ENCODE peak calls at places on chromosome 16, in four cellular contexts. One of them, this sample, is unnamed.

GRCh38 chr16:18792836-18793433 is 2.8 kb upstream of the RPS15A start:
- DNase-seq in A549: no peak
- DNase-seq in mucosa of gallbladder: no peak
- DNase-seq in activated CD4-positive, alpha-beta memory T cell treated with anti-CD3 and anti-CD28 coated beads, Interleukin-2, amount 10 ng/mL, durations not matched to agents 7 days and 5 days: no peak
- DNase-seq in this sample: no peak

GRCh38 chr16:5030251-5030870 is 3.4 kb downstream of the NAGPA start:
- DNase-seq in mucosa of gallbladder: no peak
- DNase-seq in A549: no peak
- DNase-seq in activated CD4-positive, alpha-beta memory T cell treated with anti-CD3 and anti-CD28 coated beads, Interleukin-2, amount 10 ng/mL, durations not matched to agents 7 days and 5 days: no peak
- DNase-seq in this sample: no peak

GRCh38 chr16:14585287-14585686 is 44.8 kb downstream of the PARN start:
- DNase-seq in mucosa of gallbladder: no peak
- DNase-seq in activated CD4-positive, alpha-beta memory T cell treated with anti-CD3 and anti-CD28 coated beads, Interleukin-2, amount 10 ng/mL, durations not matched to agents 7 days and 5 days: no peak
- DNase-seq in A549: no peak
- DNase-seq in this sample: no peak

GRCh38 chr16:3999479-3999868 is 116.8 kb downstream of the ADCY9 start:
- DNase-seq in mucosa of gallbladder: no peak
- DNase-seq in activated CD4-positive, alpha-beta memory T cell treated with anti-CD3 and anti-CD28 coated beads, Interleukin-2, amount 10 ng/mL, durations not matched to agents 7 days and 5 days: no peak
- DNase-seq in A549: no peak
- DNase-seq in this sample: no peak

GRCh38 chr16:4682616-4683254 is 10.6 kb upstream of the NUDT16L1 start:
- DNase-seq in activated CD4-positive, alpha-beta memory T cell treated with anti-CD3 and anti-CD28 coated beads, Interleukin-2, amount 10 ng/mL, durations not matched to agents 7 days and 5 days: peak; percentile 41
- DNase-seq in A549: no peak
- DNase-seq in mucosa of gallbladder: no peak
- DNase-seq in this sample: no peak

GRCh38 chr16:4179020-4179419 is 62.8 kb upstream of the ADCY9 start:
- DNase-seq in mucosa of gallbladder: no peak
- DNase-seq in activated CD4-positive, alpha-beta memory T cell treated with anti-CD3 and anti-CD28 coated beads, Interleukin-2, amount 10 ng/mL, durations not matched to agents 7 days and 5 days: no peak
- DNase-seq in A549: no peak
- DNase-seq in this sample: peak; percentile 47

GRCh38 chr16:88378401-88378800 is 4.4 kb upstream of the ZNF469 start:
- DNase-seq in mucosa of gallbladder: no peak
- DNase-seq in activated CD4-positive, alpha-beta memory T cell treated with anti-CD3 and anti-CD28 coated beads, Interleukin-2, amount 10 ng/mL, durations not matched to agents 7 days and 5 days: no peak
- DNase-seq in A549: no peak
- DNase-seq in this sample: no peak

GRCh38 chr16:48971571-48972071 is 310.0 kb downstream of the CBLN1 start:
- DNase-seq in mucosa of gallbladder: no peak
- DNase-seq in A549: no peak
- DNase-seq in activated CD4-positive, alpha-beta memory T cell treated with anti-CD3 and anti-CD28 coated beads, Interleukin-2, amount 10 ng/mL, durations not matched to agents 7 days and 5 days: no peak
- DNase-seq in this sample: no peak

GRCh38 chr16:970379-970765 is 412 bp downstream of the LMF1 start:
- DNase-seq in activated CD4-positive, alpha-beta memory T cell treated with anti-CD3 and anti-CD28 coated beads, Interleukin-2, amount 10 ng/mL, durations not matched to agents 7 days and 5 days: no peak
- DNase-seq in A549: peak; percentile 19
- DNase-seq in mucosa of gallbladder: no peak
- DNase-seq in this sample: no peak

GRCh38 chr16:46612121-46612520 is 9.1 kb downstream of the SHCBP1 start:
- DNase-seq in mucosa of gallbladder: no peak
- DNase-seq in A549: no peak
- DNase-seq in activated CD4-positive, alpha-beta memory T cell treated with anti-CD3 and anti-CD28 coated beads, Interleukin-2, amount 10 ng/mL, durations not matched to agents 7 days and 5 days: no peak
- DNase-seq in this sample: no peak

GRCh38 chr16:73020409-73020884 is 27.5 kb downstream of the ZFHX3 start:
- DNase-seq in activated CD4-positive, alpha-beta memory T cell treated with anti-CD3 and anti-CD28 coated beads, Interleukin-2, amount 10 ng/mL, durations not matched to agents 7 days and 5 days: no peak
- DNase-seq in mucosa of gallbladder: peak; percentile 67
- DNase-seq in A549: peak; percentile 84
- DNase-seq in this sample: peak; percentile 87

GRCh38 chr16:88376835-88377726 is 5.7 kb upstream of the ZNF469 start:
- DNase-seq in activated CD4-positive, alpha-beta memory T cell treated with anti-CD3 and anti-CD28 coated beads, Interleukin-2, amount 10 ng/mL, durations not matched to agents 7 days and 5 days: no peak
- DNase-seq in A549: no peak
- DNase-seq in mucosa of gallbladder: no peak
- DNase-seq in this sample: no peak

GRCh38 chr16:66367968-66368891 is 1.7 kb downstream of the CDH5 start:
- DNase-seq in A549: no peak
- DNase-seq in mucosa of gallbladder: no peak
- DNase-seq in activated CD4-positive, alpha-beta memory T cell treated with anti-CD3 and anti-CD28 coated beads, Interleukin-2, amount 10 ng/mL, durations not matched to agents 7 days and 5 days: no peak
- DNase-seq in this sample: no peak

GRCh38 chr16:89847930-89848297 is 19.6 kb downstream of the SPIRE2 start:
- DNase-seq in mucosa of gallbladder: no peak
- DNase-seq in activated CD4-positive, alpha-beta memory T cell treated with anti-CD3 and anti-CD28 coated beads, Interleukin-2, amount 10 ng/mL, durations not matched to agents 7 days and 5 days: no peak
- DNase-seq in A549: no peak
- DNase-seq in this sample: no peak

GRCh38 chr16:28494141-28494851 is at the start of gene APOBR:
- DNase-seq in mucosa of gallbladder: peak; percentile 65
- DNase-seq in activated CD4-positive, alpha-beta memory T cell treated with anti-CD3 and anti-CD28 coated beads, Interleukin-2, amount 10 ng/mL, durations not matched to agents 7 days and 5 days: peak; percentile 92
- DNase-seq in A549: no peak
- DNase-seq in this sample: no peak

GRCh38 chr16:57620316-57621231 is 7.9 kb upstream of the ADGRG1 start:
- DNase-seq in mucosa of gallbladder: no peak
- DNase-seq in A549: no peak
- DNase-seq in activated CD4-positive, alpha-beta memory T cell treated with anti-CD3 and anti-CD28 coated beads, Interleukin-2, amount 10 ng/mL, durations not matched to agents 7 days and 5 days: no peak
- DNase-seq in this sample: peak; percentile 85

GRCh38 chr16:29678691-29679267 is at the start of gene QPRT:
- DNase-seq in A549: no peak
- DNase-seq in activated CD4-positive, alpha-beta memory T cell treated with anti-CD3 and anti-CD28 coated beads, Interleukin-2, amount 10 ng/mL, durations not matched to agents 7 days and 5 days: no peak
- DNase-seq in mucosa of gallbladder: no peak
- DNase-seq in this sample: no peak

GRCh38 chr16:59698341-59698979 is 964.3 kb upstream of the GOT2 start:
- DNase-seq in A549: no peak
- DNase-seq in activated CD4-positive, alpha-beta memory T cell treated with anti-CD3 and anti-CD28 coated beads, Interleukin-2, amount 10 ng/mL, durations not matched to agents 7 days and 5 days: no peak
- DNase-seq in mucosa of gallbladder: no peak
- DNase-seq in this sample: no peak

GRCh38 chr16:89721644-89722391 is 481 bp downstream of the ZNF276 start:
- DNase-seq in mucosa of gallbladder: peak; percentile 54
- DNase-seq in activated CD4-positive, alpha-beta memory T cell treated with anti-CD3 and anti-CD28 coated beads, Interleukin-2, amount 10 ng/mL, durations not matched to agents 7 days and 5 days: peak; percentile 92
- DNase-seq in A549: peak; percentile 42
- DNase-seq in this sample: peak; percentile 66

GRCh38 chr16:57531635-57532220 is 4.6 kb downstream of the CCDC102A start:
- DNase-seq in A549: no peak
- DNase-seq in mucosa of gallbladder: no peak
- DNase-seq in activated CD4-positive, alpha-beta memory T cell treated with anti-CD3 and anti-CD28 coated beads, Interleukin-2, amount 10 ng/mL, durations not matched to agents 7 days and 5 days: no peak
- DNase-seq in this sample: no peak

GRCh38 chr16:88558457-88559442 is 11.5 kb upstream of the ZC3H18 start:
- DNase-seq in A549: peak; percentile 69
- DNase-seq in mucosa of gallbladder: peak; percentile 80
- DNase-seq in activated CD4-positive, alpha-beta memory T cell treated with anti-CD3 and anti-CD28 coated beads, Interleukin-2, amount 10 ng/mL, durations not matched to agents 7 days and 5 days: no peak
- DNase-seq in this sample: peak; percentile 81

GRCh38 chr16:68400924-68401460 is 47.3 kb downstream of the SMPD3 start:
- DNase-seq in activated CD4-positive, alpha-beta memory T cell treated with anti-CD3 and anti-CD28 coated beads, Interleukin-2, amount 10 ng/mL, durations not matched to agents 7 days and 5 days: no peak
- DNase-seq in A549: no peak
- DNase-seq in mucosa of gallbladder: no peak
- DNase-seq in this sample: no peak

GRCh38 chr16:70298988-70299938 is at the start of gene DDX19B:
- DNase-seq in A549: peak; percentile 79
- DNase-seq in mucosa of gallbladder: peak; percentile 80
- DNase-seq in activated CD4-positive, alpha-beta memory T cell treated with anti-CD3 and anti-CD28 coated beads, Interleukin-2, amount 10 ng/mL, durations not matched to agents 7 days and 5 days: peak; percentile 75
- DNase-seq in this sample: peak; percentile 86

GRCh38 chr16:69520800-69521602 is 44.8 kb upstream of the NFAT5 start:
- DNase-seq in activated CD4-positive, alpha-beta memory T cell treated with anti-CD3 and anti-CD28 coated beads, Interleukin-2, amount 10 ng/mL, durations not matched to agents 7 days and 5 days: peak; percentile 46
- DNase-seq in mucosa of gallbladder: no peak
- DNase-seq in A549: no peak
- DNase-seq in this sample: no peak

GRCh38 chr16:81554993-81555392 is 110.4 kb downstream of the CMIP start:
- DNase-seq in activated CD4-positive, alpha-beta memory T cell treated with anti-CD3 and anti-CD28 coated beads, Interleukin-2, amount 10 ng/mL, durations not matched to agents 7 days and 5 days: no peak
- DNase-seq in mucosa of gallbladder: no peak
- DNase-seq in A549: no peak
- DNase-seq in this sample: no peak

GRCh38 chr16:55543470-55543869 is 23.0 kb upstream of the CAPNS2 start:
- DNase-seq in activated CD4-positive, alpha-beta memory T cell treated with anti-CD3 and anti-CD28 coated beads, Interleukin-2, amount 10 ng/mL, durations not matched to agents 7 days and 5 days: no peak
- DNase-seq in mucosa of gallbladder: no peak
- DNase-seq in A549: no peak
- DNase-seq in this sample: no peak

GRCh38 chr16:72927199-72928088 is 120.5 kb downstream of the ZFHX3 start:
- DNase-seq in A549: peak; percentile 25
- DNase-seq in mucosa of gallbladder: no peak
- DNase-seq in activated CD4-positive, alpha-beta memory T cell treated with anti-CD3 and anti-CD28 coated beads, Interleukin-2, amount 10 ng/mL, durations not matched to agents 7 days and 5 days: no peak
- DNase-seq in this sample: peak; percentile 83

GRCh38 chr16:81745704-81746558 is 33.2 kb upstream of the PLCG2 start:
- DNase-seq in activated CD4-positive, alpha-beta memory T cell treated with anti-CD3 and anti-CD28 coated beads, Interleukin-2, amount 10 ng/mL, durations not matched to agents 7 days and 5 days: peak; percentile 81
- DNase-seq in A549: peak; percentile 78
- DNase-seq in mucosa of gallbladder: peak; percentile 77
- DNase-seq in this sample: peak; percentile 79

GRCh38 chr16:73771676-73772075 is 524.9 kb upstream of the PSMD7 start:
- DNase-seq in mucosa of gallbladder: no peak
- DNase-seq in A549: no peak
- DNase-seq in activated CD4-positive, alpha-beta memory T cell treated with anti-CD3 and anti-CD28 coated beads, Interleukin-2, amount 10 ng/mL, durations not matched to agents 7 days and 5 days: no peak
- DNase-seq in this sample: no peak

GRCh38 chr16:88927661-88928060 is 49.3 kb downstream of the CBFA2T3 start:
- DNase-seq in A549: no peak
- DNase-seq in mucosa of gallbladder: no peak
- DNase-seq in activated CD4-positive, alpha-beta memory T cell treated with anti-CD3 and anti-CD28 coated beads, Interleukin-2, amount 10 ng/mL, durations not matched to agents 7 days and 5 days: no peak
- DNase-seq in this sample: no peak

GRCh38 chr16:47016700-47017133 is 43.2 kb upstream of the DNAJA2 start:
- DNase-seq in A549: no peak
- DNase-seq in activated CD4-positive, alpha-beta memory T cell treated with anti-CD3 and anti-CD28 coated beads, Interleukin-2, amount 10 ng/mL, durations not matched to agents 7 days and 5 days: peak; percentile 37
- DNase-seq in mucosa of gallbladder: no peak
- DNase-seq in this sample: no peak

GRCh38 chr16:8966781-8967436 is 3.2 kb upstream of the USP7 start:
- DNase-seq in mucosa of gallbladder: no peak
- DNase-seq in A549: no peak
- DNase-seq in activated CD4-positive, alpha-beta memory T cell treated with anti-CD3 and anti-CD28 coated beads, Interleukin-2, amount 10 ng/mL, durations not matched to agents 7 days and 5 days: no peak
- DNase-seq in this sample: no peak

GRCh38 chr16:75108792-75109731 is 7.5 kb downstream of the LDHD start:
- DNase-seq in mucosa of gallbladder: peak; percentile 88
- DNase-seq in A549: peak; percentile 46
- DNase-seq in activated CD4-positive, alpha-beta memory T cell treated with anti-CD3 and anti-CD28 coated beads, Interleukin-2, amount 10 ng/mL, durations not matched to agents 7 days and 5 days: peak; percentile 77
- DNase-seq in this sample: peak; percentile 85

GRCh38 chr16:2853531-2854073 is 4.4 kb downstream of the PRSS22 start:
- DNase-seq in activated CD4-positive, alpha-beta memory T cell treated with anti-CD3 and anti-CD28 coated beads, Interleukin-2, amount 10 ng/mL, durations not matched to agents 7 days and 5 days: no peak
- DNase-seq in A549: no peak
- DNase-seq in mucosa of gallbladder: no peak
- DNase-seq in this sample: no peak

GRCh38 chr16:31090540-31090939 is 1.8 kb upstream of the PRSS53 start:
- DNase-seq in mucosa of gallbladder: no peak
- DNase-seq in A549: no peak
- DNase-seq in activated CD4-positive, alpha-beta memory T cell treated with anti-CD3 and anti-CD28 coated beads, Interleukin-2, amount 10 ng/mL, durations not matched to agents 7 days and 5 days: no peak
- DNase-seq in this sample: no peak

GRCh38 chr16:2980227-2981176 is at the start of gene PKMYT1:
- DNase-seq in mucosa of gallbladder: peak; percentile 93
- DNase-seq in activated CD4-positive, alpha-beta memory T cell treated with anti-CD3 and anti-CD28 coated beads, Interleukin-2, amount 10 ng/mL, durations not matched to agents 7 days and 5 days: peak; percentile 95
- DNase-seq in A549: peak; percentile 98
- DNase-seq in this sample: peak; percentile 98

GRCh38 chr16:57730771-57731730 is 4.5 kb upstream of the KATNB1 start:
- DNase-seq in A549: no peak
- DNase-seq in mucosa of gallbladder: no peak
- DNase-seq in activated CD4-positive, alpha-beta memory T cell treated with anti-CD3 and anti-CD28 coated beads, Interleukin-2, amount 10 ng/mL, durations not matched to agents 7 days and 5 days: no peak
- DNase-seq in this sample: no peak

This sample was measured in Calu3.